ENCODE peak calls at places on chromosomes 6 and 20, in five cellular contexts. Y, L, C, R and N are unnamed samples.

GRCh38 chr20:6185268-6185667 is 62.4 kb upstream of the FERMT1 start:
- DNase-seq in Y (no peak), L (no peak), C (no peak), R (no peak), N (no peak)

GRCh38 chr20:51712501-51713212 is 55.5 kb downstream of the ATP9A start:
- DNase-seq in Y (peak; percentile 15), L (no peak), C (no peak), R (no peak), N (peak; percentile 57)

GRCh38 chr20:62702008-62702290 is 6.7 kb upstream of the NTSR1 start:
- DNase-seq in Y (no peak), L (peak; percentile 31), C (no peak), R (no peak), N (no peak)

GRCh38 chr20:33169176-33169794 is 1.3 kb downstream of the BPIFA2 start:
- DNase-seq in Y (no peak), L (no peak), C (no peak), R (no peak), N (no peak)

GRCh38 chr6:163634514-163635171 is 220.1 kb downstream of the QKI start:
- DNase-seq in Y (no peak), L (no peak), C (no peak), R (no peak), N (no peak)

GRCh38 chr6:144678844-144679243 is 393.7 kb downstream of the UTRN start:
- DNase-seq in Y (peak; percentile 90), L (no peak), C (no peak), R (no peak), N (peak; percentile 44)

GRCh38 chr6:40164345-40164755 is 230.1 kb upstream of the MOCS1 start:
- DNase-seq in Y (no peak), L (no peak), C (no peak), R (no peak), N (no peak)

GRCh38 chr6:133041020-133041419 is 200.1 kb upstream of the EYA4 start:
- DNase-seq in Y (no peak), L (no peak), C (no peak), R (no peak), N (no peak)

GRCh38 chr6:32194825-32195651 is 2.6 kb upstream of the GPSM3 start:
- DNase-seq in Y (peak; percentile 74), L (no peak), C (no peak), R (no peak), N (peak; percentile 77)
- TF ChIP-seq CTCF in Y (peak; percentile 69), L (no peak), C (no peak), R (peak; percentile 38), N (peak; percentile 53)

GRCh38 chr6:162541019-162541601 is 186.5 kb downstream of the PRKN start:
- DNase-seq in Y (peak; percentile 15), L (no peak), C (no peak), R (no peak), N (no peak)
- H3K4me3 ChIP-seq in Y (no peak overlapping the region), L (no peak overlapping the region), C (no peak overlapping the region), R (no peak overlapping the region), N (no peak overlapping the region)

GRCh38 chr20:58741384-58741783 is 48.8 kb downstream of the NPEPL1 start:
- DNase-seq in Y (no peak), L (no peak), C (peak; percentile 22), R (no peak), N (no peak)
- TF ChIP-seq CTCF in Y (no peak), L (no peak), C (no peak), R (no peak), N (no peak)

DNA sequence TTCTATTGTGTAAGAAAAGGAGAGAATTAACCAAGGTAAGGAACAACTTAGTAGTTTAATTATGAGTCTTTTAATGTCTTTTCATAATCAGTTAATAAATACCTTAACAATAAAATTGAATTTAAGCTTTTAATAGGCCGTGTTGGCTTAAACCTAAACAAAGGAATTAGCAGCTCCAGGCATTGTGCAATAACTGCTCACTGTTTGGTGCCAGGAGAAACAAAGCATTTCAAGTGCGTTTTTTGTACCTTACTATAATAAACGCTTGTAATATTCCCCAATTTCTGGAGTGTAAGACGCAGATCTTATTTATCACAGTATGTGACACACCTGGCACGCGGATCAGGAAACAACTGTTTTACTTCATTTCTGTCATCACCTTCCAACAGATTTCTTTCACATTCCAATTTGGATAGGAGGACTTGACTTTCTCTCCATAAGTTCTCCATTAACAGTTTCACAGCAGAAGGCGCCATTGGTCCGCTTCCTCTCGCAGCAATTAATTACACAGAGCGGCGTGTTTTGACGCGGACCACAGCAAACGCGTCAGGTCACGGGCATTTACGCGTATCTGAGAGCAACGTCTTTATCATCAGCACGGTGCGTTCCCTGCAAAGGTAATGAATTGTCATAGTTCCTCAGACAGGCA is 335.8 kb upstream of the NT5E start:
- DNase-seq in Y (peak; percentile 63), L (no peak), C (no peak), R (no peak), N (peak; percentile 56)
- H3K4me3 ChIP-seq in Y (peak overlapping the region; percentile 49), L (no peak overlapping the region), C (no peak overlapping the region), R (peak overlapping the region; percentile 61), N (peak overlapping the region; percentile 15)

DNA sequence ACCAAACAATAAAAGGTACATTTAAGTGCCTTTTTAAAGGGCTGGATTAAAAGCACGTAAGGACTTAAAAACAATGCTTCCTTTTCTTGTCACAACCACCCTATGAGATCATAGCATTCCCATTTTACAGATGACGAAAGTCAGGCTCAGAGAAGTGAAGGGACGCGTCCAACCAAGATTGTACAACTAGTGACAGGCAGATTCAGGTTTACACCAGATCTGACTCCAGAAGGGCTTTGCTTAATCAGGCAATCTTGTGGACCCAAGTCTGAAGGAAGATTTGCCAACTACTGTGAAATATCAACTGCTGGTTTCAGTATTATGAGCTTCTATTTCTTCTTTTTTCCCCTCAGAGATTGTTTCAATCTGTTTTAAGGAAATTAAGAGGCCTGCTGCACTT is 876 bp downstream of the ENPP4 start:
- DNase-seq in Y (peak; percentile 3), L (no peak), C (no peak), R (no peak), N (no peak)
- TF ChIP-seq CTCF in Y (no peak), L (no peak), C (no peak), R (no peak), N (no peak)

GRCh38 chr20:48236485-48237055 is 451.3 kb upstream of the SULF2 start:
- DNase-seq in Y (no peak), L (no peak), C (no peak), R (no peak), N (no peak)
- H3K4me3 ChIP-seq in Y (no peak overlapping the region), L (no peak overlapping the region), C (no peak overlapping the region), R (no peak overlapping the region), N (no peak overlapping the region)

DNA sequence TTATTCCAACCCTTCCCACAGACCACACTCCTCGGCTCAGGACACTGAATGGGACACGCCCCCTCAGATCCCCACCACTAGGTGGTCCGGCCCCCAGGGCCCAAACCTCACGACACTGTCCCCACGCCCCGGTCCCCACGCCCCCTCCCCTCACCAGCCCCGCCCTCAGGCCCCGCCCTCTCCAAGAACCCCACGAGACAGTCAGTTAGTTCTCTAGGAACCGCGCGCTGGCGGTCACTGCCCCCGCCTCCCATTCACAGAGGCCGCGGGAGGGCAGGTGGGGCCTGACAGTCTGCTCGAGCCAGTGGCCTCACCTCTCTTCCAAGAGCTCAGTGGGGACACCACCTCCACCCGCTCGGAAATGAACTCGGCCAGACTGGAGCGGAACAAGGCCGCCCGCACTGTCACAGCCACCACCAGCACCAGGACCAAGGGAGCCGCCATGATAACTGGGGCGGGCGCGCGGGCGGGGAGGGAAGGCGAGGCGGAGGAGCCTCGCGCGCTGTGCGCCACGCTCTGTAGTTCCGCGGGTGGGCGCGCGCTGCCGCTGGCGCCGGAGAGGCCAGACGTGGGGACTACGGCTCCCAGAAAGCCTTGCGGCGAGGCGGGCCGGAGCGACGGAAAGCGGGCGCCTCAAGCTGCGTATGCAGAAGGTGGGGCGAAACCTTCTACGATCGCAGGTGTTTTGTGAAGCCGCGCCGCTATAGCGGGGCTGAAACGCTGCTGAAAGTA is at the start of gene PIGU:
- DNase-seq in Y (peak; percentile 88), L (peak; percentile 98), C (peak; percentile 95), R (peak; percentile 74), N (peak; percentile 94)
- TF ChIP-seq CTCF in Y (peak; percentile 8), L (peak; percentile 61), C (peak; percentile 11), R (peak; percentile 43), N (no peak)